ENCODE peak calls at places on chromosomes 11 and 22, in five cellular contexts. K is transverse colon, C is NCI-H2081 treated with DMSO at 0.1 percent for 48 hours, Q is naive B cell, E is NCI-H1048. O is an unnamed sample.

GRCh38 chr11:116931206-116931953 is 94.0 kb upstream of the APOA1 start:
- DNase-seq in Q (peak), K (no peak), E (no peak), C (no peak), O (no peak)

GRCh38 chr11:93198221-93198650 is 445 bp upstream of the SLC36A4 start:
- DNase-seq in C (no peak), E (no peak), Q (no peak), K (no peak), O (no peak)

GRCh38 chr22:45692549-45692948 is 20.9 kb downstream of the ATXN10 start:
- DNase-seq in E (no peak), C (no peak), Q (no peak), K (no peak), O (no peak)

GRCh38 chr11:68692115-68692514 is 7.8 kb downstream of the GAL start:
- DNase-seq in Q (no peak), K (no peak), E (no peak), C (no peak), O (no peak)

GRCh38 chr11:73317803-73318202 is 9.7 kb downstream of the ARHGEF17 start:
- DNase-seq in K (no peak), E (no peak), Q (no peak), C (no peak), O (no peak)

GRCh38 chr11:107591446-107592236 is 694 bp downstream of the ELMOD1 start:
- DNase-seq in K (no peak), E (no peak), C (no peak), Q (no peak), O (no peak)

GRCh38 chr11:75802913-75803820 is 11.8 kb upstream of the UVRAG start:
- DNase-seq in Q (peak), E (no peak), C (no peak), K (peak), O (peak)

GRCh38 chr11:17611049-17611448 is 64.0 kb downstream of the OTOG start:
- DNase-seq in Q (no peak), C (no peak), E (no peak), K (no peak), O (no peak)

GRCh38 chr11:12416552-12416951 is 39.2 kb downstream of the PARVA start:
- DNase-seq in C (no peak), E (no peak), K (no peak), Q (no peak), O (no peak)

GRCh38 chr11:7657306-7658025 is 15.8 kb downstream of the CYB5R2 start:
- DNase-seq in E (no peak), Q (peak), K (peak), C (no peak), O (peak)

GRCh38 chr22:25694167-25694907 is 47.7 kb upstream of the MYO18B start:
- DNase-seq in C (no peak), Q (no peak), K (no peak), E (no peak), O (no peak)

GRCh38 chr11:118434123-118434552 is 2.2 kb upstream of the KMT2A start:
- DNase-seq in Q (no peak), E (no peak), K (no peak), C (no peak), O (no peak)

O was measured in ureter.